ENCODE peak calls at places on chromosomes 3 and 15, in nine cellular contexts. G is small intestine, H is mammary epithelial cell, Y is PC-3, E is tibial artery, D is uterus, L is neural progenitor cell, U is Peyer's patch, T is GM23248. N is an unnamed sample.

GRCh38 chr3:112803472-112803871 is 43.2 kb downstream of the CD200R1L start:
- DNase-seq in G (no peak), H (no peak), Y (no peak), E (no peak), D (no peak), L (no peak), U (no peak), T (no peak), N (no peak)

GRCh38 chr3:37491776-37492175 is 317.4 kb upstream of the LRRFIP2 start:
- DNase-seq in G (no peak), H (no peak), Y (no peak), E (no peak), D (no peak), L (no peak), U (no peak), T (peak; percentile 32), N (no peak)

GRCh38 chr3:36135863-36136262 is 244.4 kb upstream of the STAC start:
- DNase-seq in G (no peak), H (no peak), Y (no peak), E (no peak), D (no peak), L (no peak), U (no peak), T (no peak), N (no peak)

GRCh38 chr3:109109574-109109973 is 8.4 kb downstream of the MORC1 start:
- DNase-seq in G (no peak), H (no peak), Y (no peak), E (no peak), D (no peak), L (no peak), U (no peak), T (no peak), N (no peak)

GRCh38 chr3:72432271-72432670 is 416.0 kb downstream of the SHQ1 start:
- DNase-seq in G (no peak), H (no peak), Y (no peak), E (no peak), D (no peak), L (no peak), U (no peak), T (no peak), N (no peak)

GRCh38 chr3:183554377-183554776 is 1.1 kb downstream of the KLHL6 start:
- DNase-seq in G (no peak), H (peak; percentile 26), Y (no peak), E (no peak), D (no peak), L (no peak), U (no peak), T (no peak), N (no peak)

GRCh38 chr3:149808209-149808829 is 4.7 kb upstream of the RNF13 start:
- DNase-seq in G (peak; percentile 70), H (peak; percentile 60), Y (peak; percentile 84), E (peak; percentile 76), D (peak; percentile 54), L (peak; percentile 67), U (peak; percentile 70), T (peak; percentile 92), N (no peak)

GRCh38 chr3:192275741-192276355 is 451.5 kb downstream of the FGF12 start:
- DNase-seq in G (no peak), H (no peak), Y (no peak), E (no peak), D (no peak), L (no peak), U (no peak), T (no peak), N (no peak)

GRCh38 chr3:157294444-157294843 is 134.5 kb upstream of the CCNL1 start:
- DNase-seq in G (no peak), H (no peak), Y (no peak), E (no peak), D (no peak), L (no peak), U (no peak), T (peak; percentile 50), N (no peak)

GRCh38 chr3:16864610-16865313 is 20.0 kb upstream of the PLCL2 start:
- DNase-seq in G (no peak), H (no peak), Y (peak; percentile 89), E (no peak), D (no peak), L (no peak), U (no peak), T (peak; percentile 78), N (no peak)

GRCh38 chr3:43053291-43053690 is 52.6 kb downstream of the POMGNT2 start:
- DNase-seq in G (no peak), H (no peak), Y (no peak), E (no peak), D (no peak), L (no peak), U (no peak), T (no peak), N (no peak)
- H3K9me3 ChIP-seq in G (no peaks in the 10 kb centered on the region), H (no peaks in the 10 kb centered on the region), Y (peaks cover 12% of the 10 kb centered on the region), E (peaks cover 15% of the 10 kb centered on the region), D (peaks cover 14% of the 10 kb centered on the region), L (no peaks in the 10 kb centered on the region), U (peaks cover 9% of the 10 kb centered on the region), T (peaks cover 6% of the 10 kb centered on the region), N (peaks cover 8% of the 10 kb centered on the region)

GRCh38 chr3:196007744-196008143 is 74.1 kb downstream of the TFRC start:
- DNase-seq in G (no peak), H (no peak), Y (no peak), E (no peak), D (no peak), L (no peak), U (no peak), T (no peak), N (no peak)
- H3K9me3 ChIP-seq in G (no peaks in the 10 kb centered on the region), H (no peaks in the 10 kb centered on the region), Y (no peaks in the 10 kb centered on the region), E (no peaks in the 10 kb centered on the region), D (no peaks in the 10 kb centered on the region), L (no peaks in the 10 kb centered on the region), U (no peaks in the 10 kb centered on the region), T (no peaks in the 10 kb centered on the region), N (no peaks in the 10 kb centered on the region)

DNA sequence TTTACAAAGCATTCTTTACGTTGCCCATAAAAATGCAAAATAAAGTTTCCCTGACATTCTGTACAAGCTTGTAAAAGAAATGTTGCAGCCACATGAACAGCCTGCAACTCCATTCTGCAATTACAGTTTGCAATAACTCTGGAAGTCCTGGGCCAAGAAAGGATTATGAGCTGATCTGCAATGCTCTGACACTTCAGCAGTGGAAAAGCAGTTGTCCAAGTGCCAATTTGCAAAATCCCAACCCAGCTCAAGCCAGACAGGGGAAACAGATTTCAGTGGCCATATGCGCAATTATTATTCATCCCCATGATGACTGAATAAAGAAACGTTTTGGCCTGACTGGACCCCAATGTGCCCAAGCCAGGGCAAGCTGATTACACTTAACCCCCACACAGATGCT is 322.1 kb downstream of the MEX3B start:
- DNase-seq in G (no peak), H (no peak), Y (no peak), E (peak; percentile 21), D (peak; percentile 15), L (no peak), U (no peak), T (no peak), N (no peak)
- H3K9me3 ChIP-seq in G (peaks cover 2% of the 10 kb centered on the region), H (peaks cover 5% of the 10 kb centered on the region), Y (no peaks in the 10 kb centered on the region), E (no peaks in the 10 kb centered on the region), D (no peaks in the 10 kb centered on the region), L (peaks cover 22% of the 10 kb centered on the region), U (no peaks in the 10 kb centered on the region), T (no peaks in the 10 kb centered on the region), N (no peaks in the 10 kb centered on the region)

GRCh38 chr15:25060472-25060803 is 105.7 kb downstream of the SNRPN start:
- DNase-seq in G (no peak), H (no peak), Y (no peak), E (no peak), D (peak; percentile 4), L (no peak), U (no peak), T (no peak), N (peak; percentile 57)
- H3K9me3 ChIP-seq in G (peaks cover 28% of the 10 kb centered on the region), H (peaks cover 98% of the 10 kb centered on the region), Y (peaks cover 71% of the 10 kb centered on the region), E (peaks cover 100% of the 10 kb centered on the region), D (peaks cover 98% of the 10 kb centered on the region), L (peaks cover 30% of the 10 kb centered on the region), U (peaks cover 100% of the 10 kb centered on the region), T (no peaks in the 10 kb centered on the region), N (peaks cover 83% of the 10 kb centered on the region)

GRCh38 chr3:123842711-123843110 is 41.4 kb downstream of the MYLK start:
- DNase-seq in G (no peak), H (no peak), Y (no peak), E (no peak), D (no peak), L (no peak), U (no peak), T (no peak), N (no peak)

GRCh38 chr3:123837858-123838257 is 46.3 kb downstream of the MYLK start:
- DNase-seq in G (no peak), H (no peak), Y (no peak), E (no peak), D (no peak), L (no peak), U (no peak), T (no peak), N (no peak)

GRCh38 chr3:123841476-123842238 is 42.5 kb downstream of the MYLK start:
- DNase-seq in G (no peak), H (peak; percentile 53), Y (no peak), E (no peak), D (no peak), L (no peak), U (no peak), T (peak; percentile 41), N (no peak)

GRCh38 chr3:123843668-123844067 is 40.5 kb downstream of the MYLK start:
- DNase-seq in G (no peak), H (peak; percentile 36), Y (no peak), E (no peak), D (no peak), L (peak; percentile 95), U (no peak), T (peak; percentile 70), N (no peak)

DNA sequence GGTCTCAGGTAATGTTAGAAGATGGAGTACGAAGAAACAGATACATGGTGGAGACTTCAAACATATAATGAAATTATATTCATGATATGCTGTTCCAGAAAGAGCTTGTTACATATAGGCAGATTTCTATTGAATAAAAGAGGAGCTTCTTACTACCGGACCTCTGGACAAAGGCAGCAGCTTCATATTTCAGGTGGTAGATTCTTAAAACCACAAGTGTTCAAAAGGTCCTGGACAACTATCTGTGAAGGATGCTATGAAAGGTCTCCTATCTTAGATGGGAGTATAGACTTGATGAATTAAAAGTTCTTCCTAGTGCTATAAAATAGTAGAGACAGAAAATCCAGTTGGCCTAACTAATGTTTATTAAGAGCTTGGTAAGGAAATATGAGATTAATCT is 43.2 kb downstream of the MYLK start:
- DNase-seq in G (no peak), H (no peak), Y (no peak), E (no peak), D (no peak), L (no peak), U (no peak), T (no peak), N (no peak)
- H3K9me3 ChIP-seq in G (no peaks in the 10 kb centered on the region), H (peaks cover 10% of the 10 kb centered on the region), Y (peaks cover 20% of the 10 kb centered on the region), E (no peaks in the 10 kb centered on the region), D (no peaks in the 10 kb centered on the region), L (peaks cover 28% of the 10 kb centered on the region), U (no peaks in the 10 kb centered on the region), T (peaks cover 10% of the 10 kb centered on the region), N (peaks cover 9% of the 10 kb centered on the region)